ENCODE peak calls at places on chromosomes 13 and 19, in eight cellular contexts. R is fibroblast of the aortic adventitia; C is endodermal cell; M is cardiac fibroblast; B is astrocyte of the spinal cord; V is CD8-positive, alpha-beta T cell; H is heart right ventricle; I is tibial nerve. T is an unnamed sample.

GRCh38 chr13:85666356-85666755 is 132.9 kb downstream of the SLITRK6 start:
- DNase-seq in R (no peak), C (peak; percentile 71), M (no peak), B (no peak), V (no peak), H (no peak), I (no peak), T (no peak)

GRCh38 chr13:86882107-86882506 is 789.1 kb upstream of the SLITRK5 start:
- DNase-seq in R (no peak), C (peak; percentile 86), M (no peak), B (no peak), V (no peak), H (no peak), I (no peak), T (no peak)

GRCh38 chr19:34365463-34366401 is 736 bp downstream of the GPI start:
- DNase-seq in R (peak; percentile 37), C (peak; percentile 72), M (peak; percentile 47), B (peak; percentile 27), V (no peak), H (peak; percentile 52), I (no peak), T (peak; percentile 46)

GRCh38 chr19:51807111-51807701 is 12.2 kb downstream of the FPR3 start:
- DNase-seq in R (no peak), C (peak; percentile 73), M (peak; percentile 58), B (peak; percentile 16), V (no peak), H (no peak), I (no peak), T (peak; percentile 91)

GRCh38 chr19:33809960-33810359 is 13.3 kb downstream of the KCTD15 start:
- DNase-seq in R (no peak), C (no peak), M (peak; percentile 38), B (no peak), V (no peak), H (no peak), I (no peak), T (peak; percentile 51)

GRCh38 chr13:108266316-108266936 is 3.1 kb upstream of the TNFSF13B start:
- DNase-seq in R (no peak), C (no peak), M (no peak), B (no peak), V (no peak), H (no peak), I (no peak), T (no peak)

GRCh38 chr19:30669329-30670010 is 297.3 kb downstream of the ZNF536 start:
- DNase-seq in R (peak; percentile 42), C (peak; percentile 94), M (peak; percentile 48), B (peak; percentile 32), V (peak; percentile 21), H (peak; percentile 76), I (peak; percentile 60), T (peak; percentile 50)

GRCh38 chr19:10407102-10407501 is 3.8 kb upstream of the CDC37 start:
- DNase-seq in R (no peak), C (no peak), M (no peak), B (no peak), V (no peak), H (no peak), I (no peak), T (no peak)

GRCh38 chr13:80030491-80030890 is 310.4 kb downstream of the SPRY2 start:
- DNase-seq in R (no peak), C (peak; percentile 67), M (peak; percentile 61), B (no peak), V (no peak), H (no peak), I (no peak), T (peak; percentile 33)

GRCh38 chr13:67769987-67770341 is 539.8 kb upstream of the PCDH9 start:
- DNase-seq in R (no peak), C (no peak), M (no peak), B (no peak), V (no peak), H (no peak), I (no peak), T (no peak)

GRCh38 chr13:44932850-44933251 is 56.4 kb downstream of the NUFIP1 start:
- DNase-seq in R (peak; percentile 74), C (peak; percentile 17), M (peak; percentile 87), B (peak; percentile 70), V (no peak), H (no peak), I (no peak), T (peak; percentile 79)

GRCh38 chr19:12606796-12607195 is 3.8 kb downstream of the ZNF490 start:
- DNase-seq in R (no peak), C (no peak), M (no peak), B (no peak), V (no peak), H (no peak), I (no peak), T (no peak)

GRCh38 chr13:113179374-113180230 is 21.2 kb downstream of the PROZ start:
- DNase-seq in R (no peak), C (peak; percentile 90), M (peak; percentile 32), B (peak; percentile 85), V (no peak), H (peak; percentile 21), I (no peak), T (peak; percentile 94)

GRCh38 chr13:27982361-27982760 is 6.1 kb downstream of the URAD start:
- DNase-seq in R (no peak), C (no peak), M (no peak), B (no peak), V (no peak), H (no peak), I (no peak), T (no peak)

GRCh38 chr13:22793598-22794134 is 387.1 kb upstream of the SGCG start:
- DNase-seq in R (no peak), C (peak; percentile 50), M (no peak), B (peak; percentile 33), V (no peak), H (no peak), I (no peak), T (peak; percentile 2)

GRCh38 chr13:21458457-21458815 is 667 bp downstream of the ZDHHC20 start:
- DNase-seq in R (peak; percentile 8), C (peak; percentile 87), M (no peak), B (no peak), V (peak; percentile 19), H (peak; percentile 35), I (no peak), T (peak; percentile 13)

GRCh38 chr19:57537953-57538547 is 10.9 kb downstream of the ZNF549 start:
- DNase-seq in R (no peak), C (no peak), M (no peak), B (peak; percentile 12), V (no peak), H (no peak), I (no peak), T (no peak)

DNA sequence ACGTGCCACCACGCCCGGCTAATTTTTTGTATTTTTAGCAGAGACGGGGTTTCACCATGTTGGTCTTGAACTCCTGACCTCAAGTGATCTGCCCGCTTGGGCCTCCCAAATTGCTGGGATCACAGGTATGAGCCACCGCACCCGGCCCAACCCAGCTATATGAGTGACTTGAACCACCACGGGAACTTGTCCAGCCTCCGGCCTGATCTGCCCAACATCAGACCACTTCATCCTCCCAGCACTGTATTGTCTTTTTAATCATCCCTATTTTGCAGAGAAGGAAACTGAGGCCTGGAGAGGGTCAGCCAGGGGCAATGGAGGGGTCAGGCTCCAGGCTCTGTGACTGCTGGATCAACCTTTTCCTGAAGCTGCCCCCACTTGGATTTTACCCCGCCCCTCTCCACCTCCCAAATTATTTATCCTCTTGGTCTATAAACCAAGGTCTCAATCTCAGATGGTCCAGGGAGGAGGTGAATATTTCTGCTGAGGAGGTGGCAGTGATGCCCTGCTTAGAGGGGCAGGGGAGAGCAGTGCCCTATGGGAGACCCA is 893 bp upstream of the PLIN3 start:
- DNase-seq in R (no peak), C (no peak), M (no peak), B (no peak), V (no peak), H (no peak), I (no peak), T (no peak)
- H3K4me3 ChIP-seq in R (no peak overlapping the region), C (no peak overlapping the region), M (no peak overlapping the region), B (no peak overlapping the region), V (no peak overlapping the region), H (peak overlapping the region; percentile 77), I (peak overlapping the region; percentile 67), T (no peak overlapping the region)

DNA sequence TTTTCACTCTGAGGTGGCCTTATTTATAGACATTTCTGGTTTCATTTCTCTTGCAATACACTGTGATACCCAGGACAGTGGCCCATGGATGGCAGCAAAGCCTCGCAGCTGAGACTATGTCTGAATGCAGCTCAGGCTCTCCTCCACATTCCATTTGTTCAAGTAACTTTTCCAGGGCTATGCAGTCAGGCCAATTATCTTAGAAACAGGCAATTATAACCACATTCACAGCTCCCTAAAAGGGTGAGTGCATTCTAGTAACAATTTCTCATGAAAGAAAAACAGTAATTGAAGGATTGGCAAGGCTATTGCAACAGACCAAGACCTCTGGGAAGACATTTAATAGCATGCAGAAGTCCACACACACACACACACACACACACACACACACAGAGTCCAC is 264.0 kb downstream of the TBC1D4 start:
- DNase-seq in R (peak; percentile 45), C (no peak), M (peak; percentile 70), B (peak; percentile 60), V (no peak), H (no peak), I (no peak), T (peak; percentile 69)
- TF ChIP-seq CTCF in R (peak; percentile 4), C (no peak), M (no peak), B (peak; percentile 10), V (no peak), H (no peak), I (no peak), T (peak; percentile 14)

DNA sequence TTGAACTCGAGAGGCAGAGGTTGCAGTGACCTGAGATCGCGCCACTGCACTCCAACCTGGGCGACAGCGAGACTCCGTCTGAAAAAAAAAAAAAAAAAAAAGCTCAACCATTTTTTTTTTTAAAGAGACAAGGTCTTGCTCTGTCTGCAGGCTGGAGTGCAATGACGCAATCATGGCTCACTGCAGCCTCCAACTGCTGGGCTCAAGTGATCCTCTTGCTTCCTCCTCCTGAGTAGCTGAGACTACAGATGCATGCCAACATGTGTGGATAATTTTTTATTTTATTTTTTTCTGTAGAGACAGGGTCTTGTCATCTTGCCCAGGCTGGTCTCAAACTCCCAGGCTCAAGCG is 10.3 kb downstream of the EHD2 start:
- DNase-seq in R (peak; percentile 92), C (no peak), M (peak; percentile 93), B (peak; percentile 88), V (no peak), H (peak; percentile 54), I (no peak), T (peak; percentile 94)
- H3K4me3 ChIP-seq in R (no peak overlapping the region), C (no peak overlapping the region), M (no peak overlapping the region), B (no peak overlapping the region), V (no peak overlapping the region), H (peak overlapping the region; percentile 30), I (no peak overlapping the region), T (peak overlapping the region; percentile 18)

GRCh38 chr13:96967248-96967745 is 27.0 kb downstream of the OXGR1 start:
- DNase-seq in R (peak; percentile 24), C (peak; percentile 52), M (no peak), B (no peak), V (no peak), H (no peak), I (no peak), T (peak; percentile 4)

GRCh38 chr13:96968027-96968426 is 26.2 kb downstream of the OXGR1 start:
- DNase-seq in R (no peak), C (no peak), M (no peak), B (no peak), V (no peak), H (no peak), I (no peak), T (peak; percentile 2)

GRCh38 chr13:96966415-96967102 is 27.7 kb downstream of the OXGR1 start:
- DNase-seq in R (no peak), C (no peak), M (no peak), B (no peak), V (no peak), H (no peak), I (no peak), T (no peak)

GRCh38 chr13:96960379-96960778 is 33.9 kb downstream of the OXGR1 start:
- DNase-seq in R (no peak), C (no peak), M (no peak), B (no peak), V (no peak), H (no peak), I (no peak), T (no peak)

GRCh38 chr13:96963786-96964475 is 30.3 kb downstream of the OXGR1 start:
- DNase-seq in R (no peak), C (no peak), M (no peak), B (no peak), V (no peak), H (no peak), I (no peak), T (peak; percentile 10)
- TF ChIP-seq CTCF in R (no peak), C (no peak), M (peak; percentile 1), B (no peak), V (no peak), H (no peak), I (no peak), T (no peak)